ENCODE peak calls at places on chromosomes 7 and 10, in eight cellular contexts. S is NCI-H1048; Y is cardiac septum; K is Peyer's patch; O is stimulated activated CD4-positive, alpha-beta T cell treated with anti-CD3 and anti-CD28 coated beads, Interleukin-1b, Interleukin-23, amount 100 ng/mL, for 4 hours; X is D341Med; P is H1; J is activated CD4-positive, alpha-beta T cell treated with anti-CD3 and anti-CD28 coated beads, Interleukin-2, amount 50 U/mL, for 24 hours. M is an unnamed sample.

GRCh38 chr7:117445206-117445605 is 17.9 kb upstream of the ASZ1 start:
- DNase-seq in X (no peak), O (no peak), K (no peak), P (no peak), Y (no peak), J (no peak), S (no peak), M (no peak)

GRCh38 chr10:114504769-114505579 is 100.7 kb upstream of the AFAP1L2 start:
- DNase-seq in P (no peak), O (no peak), K (no peak), Y (no peak), S (no peak), X (no peak), J (no peak), M (no peak)

GRCh38 chr10:18279202-18279601 is 139.0 kb downstream of the CACNB2 start:
- DNase-seq in X (no peak), O (no peak), J (no peak), K (no peak), S (no peak), Y (no peak), P (no peak), M (no peak)

GRCh38 chr10:74598891-74599566 is 227.4 kb upstream of the KAT6B start:
- DNase-seq in P (no peak), J (no peak), S (no peak), K (no peak), O (no peak), X (no peak), Y (no peak), M (no peak)

GRCh38 chr7:146096994-146097393 is 19.6 kb upstream of the CNTNAP2 start:
- DNase-seq in K (no peak), J (no peak), O (no peak), S (no peak), Y (no peak), X (peak), P (peak), M (no peak)

GRCh38 chr7:116691664-116692063 is 19.7 kb downstream of the MET start:
- DNase-seq in Y (no peak), S (no peak), J (no peak), P (no peak), X (no peak), K (no peak), O (no peak), M (no peak)

GRCh38 chr10:79152423-79152817 is 83.7 kb downstream of the ZMIZ1 start:
- DNase-seq in O (no peak), X (no peak), K (no peak), S (no peak), J (no peak), P (no peak), Y (no peak), M (no peak)

GRCh38 chr10:124093076-124093773 is at the start of gene CHST15:
- DNase-seq in K (peak), J (no peak), P (peak), Y (no peak), X (peak), O (no peak), S (no peak), M (no peak)

GRCh38 chr7:75842836-75843446 is 29.3 kb upstream of the CCL24 start:
- DNase-seq in J (peak), O (peak), P (no peak), Y (no peak), X (no peak), K (no peak), S (no peak), M (no peak)

GRCh38 chr10:9848981-9849380 is 1168.7 kb upstream of the CELF2 start:
- DNase-seq in S (no peak), X (no peak), K (no peak), J (no peak), O (no peak), P (no peak), Y (no peak), M (no peak)

GRCh38 chr10:79153753-79154152 is 85.0 kb downstream of the ZMIZ1 start:
- DNase-seq in J (no peak), O (no peak), X (no peak), P (no peak), K (no peak), Y (no peak), S (no peak), M (no peak)

GRCh38 chr7:57179776-57180415 is 47.7 kb upstream of the ZNF479 start:
- DNase-seq in P (no peak), K (no peak), Y (peak), X (no peak), J (no peak), O (no peak), S (no peak), M (no peak)

GRCh38 chr10:103433858-103434257 is 18.3 kb downstream of the CALHM2 start:
- DNase-seq in J (no peak), P (no peak), S (no peak), X (no peak), K (no peak), O (no peak), Y (no peak), M (no peak)

GRCh38 chr7:96285579-96285978 is 36.3 kb downstream of the SLC25A13 start:
- DNase-seq in J (no peak), X (no peak), K (no peak), S (no peak), O (no peak), Y (no peak), P (no peak), M (no peak)

GRCh38 chr7:41491752-41492405 is 211.0 kb downstream of the INHBA start:
- DNase-seq in X (no peak), O (no peak), J (no peak), Y (no peak), K (no peak), S (no peak), P (no peak), M (no peak)

GRCh38 chr7:139118234-139118802 is 8.8 kb upstream of the ZC3HAV1 start:
- DNase-seq in O (no peak), X (no peak), J (no peak), P (no peak), S (no peak), Y (no peak), K (no peak), M (no peak)

GRCh38 chr7:31146026-31146425 is 93.9 kb downstream of the ADCYAP1R1 start:
- DNase-seq in Y (no peak), P (no peak), S (no peak), K (no peak), X (no peak), O (no peak), J (no peak), M (no peak)

GRCh38 chr7:111752022-111752582 is 189.8 kb upstream of the IMMP2L start:
- DNase-seq in J (no peak), Y (no peak), S (peak), O (peak), X (peak), P (no peak), K (no peak), M (no peak)

GRCh38 chr10:82497451-82497850 is 622.5 kb downstream of the NRG3 start:
- DNase-seq in S (no peak), X (no peak), P (no peak), O (no peak), K (no peak), J (no peak), Y (no peak), M (no peak)

GRCh38 chr7:134535272-134535918 is 8.0 kb downstream of the AKR1B10 start:
- DNase-seq in K (no peak), P (no peak), J (no peak), O (no peak), Y (no peak), S (no peak), X (no peak), M (no peak)

GRCh38 chr10:114519306-114519669 is 115.0 kb upstream of the AFAP1L2 start:
- DNase-seq in K (no peak), X (no peak), Y (no peak), S (no peak), O (no peak), P (no peak), J (no peak), M (no peak)

GRCh38 chr10:73232887-73233286 is 14.2 kb downstream of the DNAJC9 start:
- DNase-seq in Y (no peak), X (peak), S (no peak), K (no peak), O (no peak), J (no peak), P (no peak), M (no peak)

GRCh38 chr10:24851595-24851994 is 100.8 kb downstream of the PRTFDC1 start:
- DNase-seq in K (no peak), Y (no peak), J (no peak), P (no peak), X (no peak), O (no peak), S (no peak), M (no peak)

GRCh38 chr10:22341190-22341935 is 3.9 kb upstream of the SPAG6 start:
- DNase-seq in K (no peak), Y (no peak), O (no peak), P (no peak), X (no peak), J (no peak), S (no peak), M (no peak)

M was measured in GOT3.